ENCODE peak calls at places on chromosome 1, in six cellular contexts. O, J, Z, D, Y and X are unnamed samples.

GRCh38 chr1:24382165-24382577 is 31.4 kb downstream of the STPG1 start:
- DNase-seq in O (no peak), J (no peak), Z (no peak), D (no peak), Y (no peak), X (no peak)

GRCh38 chr1:232278925-232279324 is 351.0 kb downstream of the SIPA1L2 start:
- DNase-seq in O (no peak), J (no peak), Z (no peak), D (no peak), Y (no peak), X (no peak)

GRCh38 chr1:70779571-70779970 is 268.0 kb downstream of the PTGER3 start:
- DNase-seq in O (no peak), J (no peak), Z (no peak), D (no peak), Y (no peak), X (no peak)

GRCh38 chr1:155125946-155126493 is 1.7 kb upstream of the EFNA1 start:
- DNase-seq in O (no peak), J (peak), Z (peak), D (no peak), Y (peak), X (peak)

GRCh38 chr1:45945426-45945825 is 142.0 kb downstream of the MAST2 start:
- DNase-seq in O (no peak), J (no peak), Z (no peak), D (no peak), Y (no peak), X (no peak)

GRCh38 chr1:226629210-226629895 is 80.8 kb downstream of the STUM start:
- DNase-seq in O (no peak), J (no peak), Z (peak), D (no peak), Y (no peak), X (peak)

GRCh38 chr1:168317309-168317708 is 36.6 kb downstream of the TBX19 start:
- DNase-seq in O (no peak), J (no peak), Z (no peak), D (no peak), Y (no peak), X (no peak)

GRCh38 chr1:17439250-17440073 is at the start of gene RCC2:
- DNase-seq in O (peak), J (peak), Z (peak), D (peak), Y (peak), X (peak)

GRCh38 chr1:23065385-23065784 is 46.1 kb downstream of the KDM1A start:
- DNase-seq in O (no peak), J (no peak), Z (no peak), D (no peak), Y (no peak), X (no peak)